ENCODE peak calls at places on chromosomes 11 and 22, in seven cellular contexts. E is MM.1S, O is glutamatergic neuron, M is right lobe of liver, Q is fibroblast of the aortic adventitia, H is cardiac fibroblast, G is A549. N is an unnamed sample.

GRCh38 chr11:70383664-70384395 is 14.5 kb upstream of the CTTN start:
- DNase-seq in E (no peak), O (no peak), M (no peak), Q (no peak), H (no peak), G (no peak), N (no peak)

GRCh38 chr11:64152841-64153691 is 12.8 kb downstream of the MACROD1 start:
- DNase-seq in E (peak), O (peak), M (peak), Q (peak), H (peak), G (peak), N (peak)

GRCh38 chr11:2203440-2204259 is 32.0 kb upstream of the TH start:
- DNase-seq in E (no peak), O (no peak), M (peak), Q (no peak), H (no peak), G (no peak), N (no peak)

GRCh38 chr11:102914238-102915043 is 39.7 kb upstream of the MMP12 start:
- DNase-seq in E (peak), O (no peak), M (no peak), Q (peak), H (peak), G (peak), N (no peak)

GRCh38 chr11:64649304-64649703 is 58.3 kb downstream of the SLC22A12 start:
- DNase-seq in E (no peak), O (peak), M (no peak), Q (peak), H (peak), G (peak), N (no peak)

GRCh38 chr11:61787928-61788491 is 4.4 kb downstream of the TMEM258 start:
- DNase-seq in E (no peak), O (peak), M (no peak), Q (peak), H (peak), G (peak), N (no peak)

GRCh38 chr11:120527111-120527748 is 15.7 kb downstream of the GRIK4 start:
- DNase-seq in E (peak), O (peak), M (no peak), Q (peak), H (peak), G (no peak), N (no peak)

GRCh38 chr11:23755076-23755475 is 741.8 kb upstream of the LUZP2 start:
- DNase-seq in E (no peak), O (no peak), M (no peak), Q (peak), H (no peak), G (no peak), N (no peak)

GRCh38 chr22:29256606-29257325 is 11.0 kb downstream of the RHBDD3 start:
- DNase-seq in E (no peak), O (no peak), M (no peak), Q (no peak), H (no peak), G (no peak), N (no peak)

GRCh38 chr22:38412435-38413084 is 42.4 kb downstream of the KCNJ4 start:
- DNase-seq in E (peak), O (no peak), M (no peak), Q (no peak), H (no peak), G (no peak), N (peak)

GRCh38 chr11:10561043-10561818 is 7.2 kb downstream of the LYVE1 start:
- DNase-seq in E (no peak), O (no peak), M (no peak), Q (no peak), H (no peak), G (peak), N (no peak)

GRCh38 chr11:128492461-128492860 is 94.9 kb downstream of the ETS1 start:
- DNase-seq in E (no peak), O (no peak), M (no peak), Q (peak), H (peak), G (no peak), N (no peak)

GRCh38 chr11:36222755-36223635 is 66.2 kb downstream of the COMMD9 start:
- DNase-seq in E (no peak), O (no peak), M (no peak), Q (peak), H (peak), G (no peak), N (no peak)

GRCh38 chr22:46976598-46976997 is 214.1 kb downstream of the TBC1D22A start:
- DNase-seq in E (no peak), O (no peak), M (no peak), Q (no peak), H (no peak), G (no peak), N (no peak)

GRCh38 chr22:19086944-19087343 is 35.3 kb downstream of the DGCR2 start:
- DNase-seq in E (no peak), O (no peak), M (no peak), Q (peak), H (peak), G (no peak), N (no peak)

GRCh38 chr22:38481162-38481870 is 13.4 kb downstream of the KDELR3 start:
- DNase-seq in E (no peak), O (no peak), M (no peak), Q (no peak), H (no peak), G (no peak), N (no peak)

GRCh38 chr22:31344369-31345330 is 1.5 kb downstream of the PATZ1 start:
- DNase-seq in E (no peak), O (peak), M (peak), Q (peak), H (peak), G (no peak), N (no peak)

GRCh38 chr11:63710476-63711217 is 29.3 kb downstream of the RTN3 start:
- DNase-seq in E (no peak), O (no peak), M (no peak), Q (peak), H (peak), G (peak), N (no peak)

GRCh38 chr11:95404370-95404769 is 173.4 kb upstream of the SESN3 start:
- DNase-seq in E (no peak), O (no peak), M (no peak), Q (no peak), H (no peak), G (no peak), N (no peak)

GRCh38 chr22:36753916-36754315 is 22.0 kb downstream of the IFT27 start:
- DNase-seq in E (no peak), O (no peak), M (no peak), Q (no peak), H (no peak), G (no peak), N (no peak)

GRCh38 chr22:21074092-21074715 is 28.5 kb downstream of the LRRC74B start:
- DNase-seq in E (no peak), O (no peak), M (no peak), Q (peak), H (peak), G (peak), N (no peak)

GRCh38 chr11:126734752-126735151 is 265.8 kb downstream of the KIRREL3 start:
- DNase-seq in E (no peak), O (no peak), M (no peak), Q (no peak), H (no peak), G (no peak), N (no peak)

GRCh38 chr11:128040603-128041002 is 546.8 kb downstream of the ETS1 start:
- DNase-seq in E (no peak), O (no peak), M (no peak), Q (peak), H (peak), G (no peak), N (no peak)

GRCh38 chr22:39932918-39933649 is 27.1 kb upstream of the TMA7B start:
- DNase-seq in E (peak), O (peak), M (peak), Q (peak), H (peak), G (peak), N (peak)

GRCh38 chr22:20290578-20291248 is 22.6 kb upstream of the RTN4R start:
- DNase-seq in E (no peak), O (no peak), M (no peak), Q (no peak), H (no peak), G (no peak), N (no peak)

GRCh38 chr11:64839335-64839734 is 5.1 kb downstream of the CDC42BPG start:
- DNase-seq in E (no peak), O (no peak), M (no peak), Q (no peak), H (no peak), G (no peak), N (no peak)

GRCh38 chr11:43503417-43503816 is 144.7 kb downstream of the TTC17 start:
- DNase-seq in E (peak), O (no peak), M (no peak), Q (no peak), H (no peak), G (no peak), N (no peak)

GRCh38 chr11:6438979-6439571 is 1.7 kb downstream of the HPX start:
- DNase-seq in E (peak), O (peak), M (peak), Q (peak), H (peak), G (peak), N (no peak)

GRCh38 chr11:35011389-35011788 is 95.0 kb downstream of the PDHX start:
- DNase-seq in E (no peak), O (no peak), M (no peak), Q (peak), H (peak), G (peak), N (no peak)

GRCh38 chr11:65412271-65413076 is 10.1 kb upstream of the NEAT1 start:
- DNase-seq in E (no peak), O (no peak), M (peak), Q (no peak), H (no peak), G (no peak), N (no peak)

GRCh38 chr11:44931466-44931865 is 19.2 kb downstream of the TP53I11 start:
- DNase-seq in E (no peak), O (no peak), M (no peak), Q (no peak), H (no peak), G (no peak), N (no peak)

GRCh38 chr11:44564653-44565007 is 833 bp upstream of the CD82 start:
- DNase-seq in E (no peak), O (no peak), M (peak), Q (peak), H (peak), G (no peak), N (no peak)

GRCh38 chr11:13720940-13721339 is 52.5 kb downstream of the FAR1 start:
- DNase-seq in E (no peak), O (no peak), M (no peak), Q (no peak), H (no peak), G (no peak), N (no peak)

GRCh38 chr11:126011220-126011619 is 51.4 kb downstream of the CDON start:
- DNase-seq in E (no peak), O (no peak), M (no peak), Q (no peak), H (peak), G (no peak), N (no peak)

GRCh38 chr11:94401773-94402265 is 600 bp upstream of the GPR83 start:
- DNase-seq in E (no peak), O (no peak), M (no peak), Q (peak), H (no peak), G (no peak), N (no peak)

GRCh38 chr11:70842701-70843100 is 409.7 kb downstream of the SHANK2 start:
- DNase-seq in E (no peak), O (no peak), M (no peak), Q (no peak), H (no peak), G (no peak), N (no peak)

DNA sequence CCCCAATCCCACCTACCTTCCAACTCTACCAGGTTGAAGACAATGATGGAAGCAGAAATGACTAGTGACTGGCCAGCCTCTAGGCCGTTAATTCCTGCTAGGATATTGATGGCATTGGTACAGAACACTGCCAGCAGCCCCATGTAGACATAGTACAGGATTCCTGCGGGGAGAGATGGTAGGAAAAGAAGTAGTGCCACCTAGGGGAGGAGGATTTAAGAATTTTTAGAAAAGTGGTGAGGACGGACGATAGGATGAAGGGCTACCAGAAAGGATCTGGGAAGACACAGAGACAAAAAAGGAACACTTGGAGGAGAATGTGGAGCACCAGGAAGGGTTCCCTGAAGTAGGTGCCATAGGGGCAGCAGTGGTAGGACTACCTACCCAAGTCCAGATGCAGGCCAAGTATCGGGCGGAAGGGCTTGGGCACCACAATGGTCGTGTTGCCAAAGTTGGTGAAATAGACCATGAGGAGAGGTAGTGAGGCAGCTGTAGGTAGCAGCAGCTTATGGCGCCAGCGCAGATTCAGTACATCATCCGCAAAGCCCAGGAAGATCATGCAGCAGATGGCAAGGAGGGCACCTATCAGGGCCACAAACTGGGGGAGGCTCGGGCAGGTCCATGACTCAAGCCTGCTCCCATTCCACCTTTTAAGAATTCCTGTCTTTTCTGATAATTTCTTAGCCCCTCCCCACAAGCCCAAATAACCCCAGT is 1.2 kb downstream of the DPAGT1 start:
- DNase-seq in E (no peak), O (no peak), M (no peak), Q (peak), H (peak), G (peak), N (no peak)
- TF ChIP-seq CTCF in E (peak), O (no peak), M (peak), Q (peak), H (peak), G (peak), N (peak)

GRCh38 chr11:390175-390574 is 3.8 kb upstream of the PKP3 start:
- DNase-seq in E (no peak), O (no peak), M (no peak), Q (no peak), H (no peak), G (no peak), N (no peak)
- TF ChIP-seq CTCF in E (peak), O (no peak), M (no peak), Q (no peak), H (no peak), G (no peak), N (peak)

GRCh38 chr11:67666303-67666645 is 8.1 kb downstream of the ALDH3B2 start:
- DNase-seq in E (no peak), O (no peak), M (no peak), Q (no peak), H (no peak), G (no peak), N (no peak)

GRCh38 chr11:67664213-67664585 is 10.2 kb downstream of the ALDH3B2 start:
- DNase-seq in E (no peak), O (no peak), M (no peak), Q (no peak), H (no peak), G (no peak), N (no peak)

GRCh38 chr11:67664696-67665536 is 9.5 kb downstream of the ALDH3B2 start:
- DNase-seq in E (no peak), O (no peak), M (no peak), Q (no peak), H (no peak), G (no peak), N (peak)

GRCh38 chr11:67666676-67667489 is 7.5 kb downstream of the ALDH3B2 start:
- DNase-seq in E (no peak), O (no peak), M (no peak), Q (no peak), H (no peak), G (no peak), N (peak)

GRCh38 chr11:67665537-67666302 is 8.7 kb downstream of the ALDH3B2 start:
- DNase-seq in E (no peak), O (no peak), M (no peak), Q (no peak), H (no peak), G (peak), N (peak)
- TF ChIP-seq CTCF in E (peak), O (no peak), M (no peak), Q (no peak), H (no peak), G (peak), N (no peak)

DNA sequence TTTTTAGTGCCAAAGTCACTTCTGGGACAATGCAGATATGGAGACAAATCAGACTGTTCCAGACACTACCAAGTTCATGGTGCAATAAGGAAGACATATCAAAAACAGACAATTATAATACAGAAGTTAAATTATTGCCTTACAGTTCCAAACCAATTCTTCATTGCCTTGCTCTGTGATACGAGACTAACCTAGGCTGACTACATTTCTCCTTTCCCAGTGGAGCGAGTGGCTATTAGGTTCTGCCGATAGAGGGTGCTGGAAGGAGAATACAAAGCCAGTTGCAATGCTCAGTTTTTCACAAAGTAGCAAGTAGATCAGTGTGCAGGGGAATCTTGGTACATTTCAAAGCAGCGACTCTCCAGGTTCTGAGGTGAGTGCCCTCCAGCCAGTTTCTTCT is 67.8 kb downstream of the FAM168A start:
- DNase-seq in E (no peak), O (no peak), M (no peak), Q (no peak), H (no peak), G (peak), N (no peak)
- TF ChIP-seq CTCF in E (no peak), O (no peak), M (peak), Q (peak), H (peak), G (peak), N (no peak)

N was measured in GM10248.